ENCODE peak calls at places on chromosomes 16 and 17, in seven cellular contexts. R is thoracic aorta, X is EL, S is ovary, W is GM23338, F is fibroblast of mammary gland, N is GM12865. V is an unnamed sample.

GRCh38 chr17:55770220-55770870 is 19.5 kb downstream of the PCTP start:
- DNase-seq in R (no peak), X (peak; percentile 64), S (no peak), W (peak; percentile 76), F (peak; percentile 89), N (peak; percentile 42), V (no peak)

GRCh38 chr17:44628234-44629188 is 27.8 kb upstream of the MEIOC start:
- DNase-seq in R (no peak), X (no peak), S (no peak), W (peak; percentile 82), F (no peak), N (peak; percentile 21), V (no peak)

GRCh38 chr17:75289832-75290337 is 652 bp upstream of the SLC25A19 start:
- DNase-seq in R (no peak), X (peak; percentile 54), S (peak; percentile 47), W (peak; percentile 54), F (peak; percentile 65), N (peak; percentile 90), V (peak; percentile 91)

GRCh38 chr17:36643086-36643685 is 41.8 kb downstream of the MRM1 start:
- DNase-seq in R (no peak), X (no peak), S (no peak), W (no peak), F (no peak), N (no peak), V (no peak)

GRCh38 chr17:17876959-17877547 is 40.3 kb upstream of the SREBF1 start:
- DNase-seq in R (peak; percentile 16), X (peak; percentile 20), S (peak; percentile 77), W (no peak), F (peak; percentile 47), N (no peak), V (no peak)

GRCh38 chr17:72422204-72422504 is 301.3 kb downstream of the SOX9 start:
- DNase-seq in R (no peak), X (no peak), S (no peak), W (no peak), F (no peak), N (no peak), V (no peak)

GRCh38 chr17:1220346-1220745 is 40.6 kb upstream of the ABR start:
- DNase-seq in R (no peak), X (no peak), S (no peak), W (no peak), F (no peak), N (no peak), V (no peak)

GRCh38 chr17:7220593-7221280 is 999 bp downstream of the ACADVL start:
- DNase-seq in R (no peak), X (peak; percentile 68), S (peak; percentile 61), W (peak; percentile 75), F (peak; percentile 67), N (peak; percentile 80), V (no peak)

GRCh38 chr17:10600551-10600950 is 51.1 kb upstream of the MYH2 start:
- DNase-seq in R (no peak), X (peak; percentile 86), S (no peak), W (no peak), F (peak; percentile 30), N (no peak), V (no peak)

GRCh38 chr17:6084226-6085161 is 14.3 kb downstream of the WSCD1 start:
- DNase-seq in R (no peak), X (no peak), S (no peak), W (no peak), F (no peak), N (no peak), V (no peak)

GRCh38 chr17:69060835-69061234 is at the start of gene ABCA9:
- DNase-seq in R (no peak), X (no peak), S (no peak), W (no peak), F (peak; percentile 95), N (no peak), V (peak; percentile 40)

GRCh38 chr16:81625544-81626152 is 153.4 kb upstream of the PLCG2 start:
- DNase-seq in R (no peak), X (peak; percentile 80), S (no peak), W (no peak), F (peak; percentile 29), N (peak; percentile 68), V (no peak)

GRCh38 chr16:83624436-83625120 is 183.2 kb upstream of the HSBP1 start:
- DNase-seq in R (no peak), X (no peak), S (no peak), W (peak; percentile 39), F (no peak), N (no peak), V (no peak)

GRCh38 chr16:66832661-66833305 is 2.0 kb upstream of the NAE1 start:
- DNase-seq in R (no peak), X (peak; percentile 48), S (no peak), W (no peak), F (peak; percentile 49), N (no peak), V (no peak)

GRCh38 chr17:49120166-49120565 is 12.4 kb upstream of the B4GALNT2 start:
- DNase-seq in R (no peak), X (no peak), S (no peak), W (no peak), F (no peak), N (no peak), V (no peak)

GRCh38 chr16:73434621-73435020 is 386.7 kb upstream of the ZFHX3 start:
- DNase-seq in R (no peak), X (no peak), S (no peak), W (no peak), F (no peak), N (no peak), V (no peak)

GRCh38 chr16:71348262-71349085 is 10.0 kb upstream of the CALB2 start:
- DNase-seq in R (no peak), X (no peak), S (no peak), W (no peak), F (no peak), N (no peak), V (peak; percentile 83)

GRCh38 chr16:56643080-56643778 is 4.8 kb downstream of the MT1A start:
- DNase-seq in R (peak; percentile 60), X (peak; percentile 55), S (peak; percentile 51), W (peak; percentile 79), F (peak; percentile 66), N (peak; percentile 59), V (peak; percentile 95)

GRCh38 chr16:4307215-4308037 is 8.4 kb upstream of the GLIS2 start:
- DNase-seq in R (peak; percentile 77), X (peak; percentile 97), S (peak; percentile 95), W (peak; percentile 98), F (peak; percentile 87), N (peak; percentile 99), V (peak; percentile 84)

GRCh38 chr17:83152745-83153611 is 73.6 kb downstream of the METRNL start:
- DNase-seq in R (no peak), X (no peak), S (no peak), W (no peak), F (no peak), N (no peak), V (peak; percentile 93)

GRCh38 chr16:85234310-85235235 is 122.3 kb upstream of the CIBAR2 start:
- DNase-seq in R (no peak), X (peak; percentile 74), S (peak; percentile 92), W (peak; percentile 97), F (peak; percentile 72), N (no peak), V (peak; percentile 40)

GRCh38 chr17:29933379-29933778 is 3.4 kb upstream of the SSH2 start:
- DNase-seq in R (no peak), X (peak; percentile 32), S (no peak), W (peak; percentile 69), F (peak; percentile 43), N (no peak), V (no peak)

GRCh38 chr17:77427471-77427991 is 286.8 kb downstream of the SEC14L1 start:
- DNase-seq in R (no peak), X (peak; percentile 88), S (peak; percentile 85), W (no peak), F (peak; percentile 90), N (no peak), V (no peak)